ENCODE peak calls at places on chromosome 13, in six cellular contexts. Z, Y, V, A, L and W are unnamed samples.

GRCh38 chr13:110662105-110662504 is 43.8 kb downstream of the CARS2 start:
- DNase-seq in V (no peak), Y (no peak), L (no peak), A (no peak), Z (no peak), W (peak; percentile 37)

GRCh38 chr13:96141032-96141431 is 51.1 kb downstream of the HS6ST3 start:
- DNase-seq in A (no peak), L (peak; percentile 21), Z (no peak), V (no peak), Y (no peak), W (no peak)

GRCh38 chr13:30873519-30873918 is 32.6 kb upstream of the MEDAG start:
- DNase-seq in V (no peak), L (no peak), A (no peak), Y (no peak), Z (no peak), W (no peak)

GRCh38 chr13:111920306-111920931 is 146.5 kb upstream of the SOX1 start:
- DNase-seq in Y (no peak), Z (no peak), V (no peak), A (no peak), L (no peak), W (no peak)

GRCh38 chr13:80340643-80341097 is 256 bp downstream of the SPRY2 start:
- DNase-seq in L (peak; percentile 68), Z (no peak), V (peak; percentile 39), A (no peak), Y (no peak), W (peak; percentile 47)

GRCh38 chr13:52449323-52450011 is 967 bp downstream of the VPS36 start:
- DNase-seq in Z (no peak), A (no peak), V (no peak), Y (no peak), L (peak; percentile 22), W (no peak)

GRCh38 chr13:21573920-21574712 is 29.9 kb downstream of the MICU2 start:
- DNase-seq in A (no peak), Y (no peak), Z (no peak), L (no peak), V (no peak), W (no peak)

GRCh38 chr13:99275093-99275469 is 16.9 kb upstream of the GPR18 start:
- DNase-seq in A (no peak), Z (no peak), Y (no peak), L (peak; percentile 46), V (no peak), W (no peak)

GRCh38 chr13:113851826-113852535 is 11.9 kb downstream of the GAS6 start:
- DNase-seq in A (no peak), L (no peak), V (no peak), Z (peak; percentile 11), Y (no peak), W (no peak)

GRCh38 chr13:113851480-113851803 is 12.4 kb downstream of the GAS6 start:
- DNase-seq in Z (no peak), A (no peak), Y (no peak), L (no peak), V (no peak), W (no peak)

GRCh38 chr13:113849981-113850721 is 13.7 kb downstream of the GAS6 start:
- DNase-seq in V (no peak), L (no peak), Z (no peak), Y (no peak), A (no peak), W (no peak)

GRCh38 chr13:113849546-113849945 is 14.3 kb downstream of the GAS6 start:
- DNase-seq in Z (no peak), L (peak; percentile 89), V (no peak), A (no peak), Y (no peak), W (no peak)

DNA sequence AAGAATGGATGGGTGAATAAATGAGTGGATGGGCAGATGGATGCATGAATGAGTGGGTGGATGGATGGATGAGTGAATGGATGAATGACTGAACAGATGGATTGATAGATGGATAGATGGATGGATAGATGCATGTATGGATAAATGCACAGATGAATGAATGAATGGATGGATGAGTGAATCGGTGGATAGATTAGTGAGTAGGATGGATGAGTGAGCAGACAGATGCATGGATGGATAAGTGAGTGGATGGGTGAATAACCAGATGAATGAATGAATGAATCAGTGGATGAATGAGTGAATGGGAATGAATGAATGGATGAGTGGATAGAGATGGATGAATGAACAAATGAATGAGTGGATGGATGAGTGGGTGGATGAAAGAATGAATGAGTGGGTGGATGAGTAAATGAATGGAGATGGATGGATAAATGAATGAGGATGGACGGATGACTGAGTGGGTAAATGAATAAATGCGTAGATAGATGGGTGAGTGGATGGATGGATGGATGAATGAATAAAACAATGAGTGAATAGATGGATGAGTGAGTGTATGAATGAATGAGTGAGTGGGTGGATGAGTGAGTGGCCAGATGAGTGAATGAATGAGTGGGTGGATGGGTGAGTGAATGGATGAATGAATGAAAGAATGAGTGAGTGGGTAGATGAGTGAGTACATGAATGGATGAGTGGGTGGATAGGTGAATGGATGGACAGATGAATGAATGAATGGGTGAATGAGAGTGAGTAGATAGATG is 13.0 kb downstream of the GAS6 start:
- DNase-seq in Y (no peak), Z (no peak), A (no peak), V (no peak), L (no peak), W (no peak)
- H3K4me1 ChIP-seq in Y (peaks cover 61% of the 10 kb centered on the region), Z (peaks cover 21% of the 10 kb centered on the region), A (peaks cover 26% of the 10 kb centered on the region), V (peaks cover 71% of the 10 kb centered on the region), L (peaks cover 34% of the 10 kb centered on the region), W (peaks cover 14% of the 10 kb centered on the region)

GRCh38 chr13:40799508-40799907 is 10.1 kb downstream of the SLC25A15 start:
- DNase-seq in Z (no peak), A (no peak), Y (no peak), V (no peak), L (no peak), W (no peak)
- H3K4me1 ChIP-seq in Z (no peaks in the 10 kb centered on the region), A (no peaks in the 10 kb centered on the region), Y (no peaks in the 10 kb centered on the region), V (no peaks in the 10 kb centered on the region), L (no peaks in the 10 kb centered on the region), W (no peaks in the 10 kb centered on the region)

DNA sequence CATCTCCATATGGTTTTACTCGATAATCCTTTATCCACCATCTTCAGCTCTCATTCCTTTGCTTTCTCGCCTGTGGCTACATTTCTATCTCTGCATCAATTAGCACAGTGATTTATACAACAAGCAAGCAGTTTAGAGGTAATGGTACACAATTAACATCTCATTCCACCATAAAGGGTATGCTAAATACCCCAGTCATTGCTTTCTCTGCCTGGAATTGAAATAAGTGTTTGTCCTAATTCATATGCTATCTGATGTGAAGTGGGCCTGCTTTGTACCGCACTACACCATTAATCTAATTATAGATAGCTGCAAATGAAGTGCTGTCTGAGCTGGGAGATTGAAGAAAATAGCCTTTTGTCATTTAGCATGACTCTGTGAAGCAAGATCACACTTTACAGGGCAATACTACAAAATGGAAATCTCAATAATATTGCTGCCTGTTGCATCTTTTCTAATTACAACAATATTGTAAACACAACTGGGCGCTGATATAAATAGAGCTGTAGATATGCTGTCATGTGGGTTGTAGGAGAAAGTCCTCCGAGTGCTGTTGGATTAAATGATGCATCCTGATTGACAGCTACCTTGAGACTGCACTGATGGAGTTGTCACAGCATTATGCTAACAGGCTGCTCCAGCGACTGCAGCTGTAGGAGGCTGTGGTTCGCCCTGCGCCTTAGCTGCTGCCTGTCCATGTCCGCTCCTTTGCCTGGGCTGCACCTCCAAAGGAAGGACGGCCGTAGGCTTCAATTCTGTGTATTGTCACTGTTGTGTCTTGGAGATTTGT is 78.2 kb downstream of the GGACT start:
- DNase-seq in A (no peak), V (no peak), L (no peak), Y (no peak), Z (no peak), W (no peak)
- H3K4me1 ChIP-seq in A (peaks cover 4% of the 10 kb centered on the region), V (peaks cover 16% of the 10 kb centered on the region), L (no peaks in the 10 kb centered on the region), Y (no peaks in the 10 kb centered on the region), Z (no peaks in the 10 kb centered on the region), W (no peaks in the 10 kb centered on the region)

GRCh38 chr13:97282705-97283104 is 60.6 kb downstream of the MBNL2 start:
- DNase-seq in Z (no peak), L (no peak), A (no peak), V (no peak), Y (no peak), W (no peak)
- H3K4me1 ChIP-seq in Z (peaks cover 31% of the 10 kb centered on the region), L (peaks cover 48% of the 10 kb centered on the region), A (peaks cover 17% of the 10 kb centered on the region), V (peaks cover 89% of the 10 kb centered on the region), Y (peaks cover 83% of the 10 kb centered on the region), W (peaks cover 70% of the 10 kb centered on the region)

GRCh38 chr13:49371943-49372636 is 71.8 kb downstream of the CAB39L start:
- DNase-seq in Z (no peak), A (no peak), V (no peak), Y (no peak), L (no peak), W (no peak)

GRCh38 chr13:49374585-49375290 is 69.1 kb downstream of the CAB39L start:
- DNase-seq in V (no peak), Z (no peak), A (no peak), L (peak; percentile 67), Y (no peak), W (no peak)

GRCh38 chr13:49370390-49370789 is 73.5 kb downstream of the CAB39L start:
- DNase-seq in V (no peak), A (no peak), L (no peak), Y (no peak), Z (no peak), W (no peak)

GRCh38 chr13:49373699-49374098 is 70.2 kb downstream of the CAB39L start:
- DNase-seq in Z (no peak), A (no peak), L (no peak), V (no peak), Y (no peak), W (no peak)

DNA sequence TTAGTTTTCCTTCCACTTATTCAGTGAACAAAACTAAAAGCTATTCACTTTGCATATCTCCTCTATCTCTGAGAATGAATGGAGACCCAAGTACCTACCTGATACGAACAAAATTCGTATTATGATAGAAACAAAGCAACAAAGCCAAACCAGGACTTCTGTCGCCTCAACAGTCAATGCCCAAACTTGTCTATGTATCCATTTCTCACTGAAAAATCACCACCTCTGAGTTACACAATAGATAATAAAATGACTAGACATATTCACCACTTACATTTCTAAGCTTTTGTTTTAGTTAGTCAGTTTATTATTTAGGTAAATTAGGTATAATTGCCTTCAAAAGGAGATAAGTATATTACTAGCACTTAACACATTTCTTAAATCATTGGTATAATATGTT is 67.7 kb downstream of the CAB39L start:
- DNase-seq in V (no peak), L (peak; percentile 50), Z (no peak), A (no peak), Y (no peak), W (no peak)
- H3K4me1 ChIP-seq in V (peaks cover 48% of the 10 kb centered on the region), L (peaks cover 11% of the 10 kb centered on the region), Z (no peaks in the 10 kb centered on the region), A (peaks cover 1% of the 10 kb centered on the region), Y (peaks cover 30% of the 10 kb centered on the region), W (peaks cover 13% of the 10 kb centered on the region)